ENCODE peak calls at places on chromosome 1, in nine cellular contexts. A, D, Y, B, J, L, C, T and Z are unnamed samples.

GRCh38 chr1:79501153-79501552 is 494.6 kb upstream of the ADGRL4 start:
- DNase-seq in D (no peak), L (no peak), Y (no peak), B (no peak), T (no peak), A (no peak), C (no peak), J (no peak), Z (no peak)

GRCh38 chr1:53065391-53065790 is 3.4 kb downstream of the PODN start:
- DNase-seq in J (no peak), A (peak; percentile 6), B (no peak), C (no peak), L (no peak), T (no peak), D (no peak), Y (no peak), Z (no peak)

GRCh38 chr1:194570449-194570848 is 1384.0 kb upstream of the B3GALT2 start:
- DNase-seq in L (no peak), J (no peak), D (no peak), B (no peak), T (no peak), A (no peak), Y (no peak), C (no peak), Z (peak; percentile 0)

GRCh38 chr1:59903136-59903754 is 23.3 kb downstream of the CYP2J2 start:
- DNase-seq in L (peak; percentile 8), J (peak; percentile 33), A (no peak), B (peak; percentile 36), Y (peak; percentile 20), C (peak; percentile 31), T (no peak), D (peak; percentile 21), Z (no peak)

GRCh38 chr1:155008015-155008941 is 5.7 kb downstream of the ZBTB7B start:
- DNase-seq in Y (no peak), J (no peak), B (no peak), D (peak; percentile 59), L (no peak), A (no peak), T (no peak), C (peak; percentile 78), Z (no peak)

GRCh38 chr1:59007820-59008598 is 224.2 kb upstream of the JUN start:
- DNase-seq in A (no peak), L (no peak), Y (no peak), D (no peak), C (no peak), J (no peak), B (no peak), T (no peak), Z (no peak)

GRCh38 chr1:151716771-151717631 is at the start of gene CELF3:
- DNase-seq in L (peak; percentile 11), B (peak; percentile 97), D (no peak), J (peak; percentile 98), A (no peak), T (no peak), C (peak; percentile 18), Y (no peak), Z (no peak)

GRCh38 chr1:169584483-169585144 is 1.7 kb downstream of the F5 start:
- DNase-seq in A (no peak), T (no peak), C (peak; percentile 35), J (no peak), Y (no peak), B (no peak), D (no peak), L (no peak), Z (no peak)

GRCh38 chr1:106608836-106609235 is 447.6 kb upstream of the PRMT6 start:
- DNase-seq in T (no peak), A (no peak), J (no peak), D (no peak), C (no peak), Y (no peak), B (no peak), L (no peak), Z (no peak)

GRCh38 chr1:50949286-50949982 is 10.6 kb downstream of the FAF1 start:
- DNase-seq in C (peak; percentile 79), J (no peak), D (no peak), B (no peak), A (no peak), Y (no peak), L (no peak), T (no peak), Z (no peak)

GRCh38 chr1:17795081-17795809 is 40.1 kb downstream of the ACTL8 start:
- DNase-seq in A (peak; percentile 21), Y (no peak), T (no peak), B (no peak), L (no peak), J (no peak), C (no peak), D (no peak), Z (no peak)

GRCh38 chr1:58881471-58881994 is 97.7 kb upstream of the JUN start:
- DNase-seq in T (no peak), A (peak; percentile 71), L (peak; percentile 86), J (no peak), D (peak; percentile 15), B (no peak), C (peak; percentile 79), Y (no peak), Z (peak; percentile 71)

GRCh38 chr1:206582537-206583460 is 29.5 kb downstream of the EIF2D start:
- DNase-seq in L (no peak), J (no peak), C (no peak), B (no peak), D (no peak), T (no peak), Y (no peak), A (no peak), Z (no peak)

GRCh38 chr1:160778976-160779375 is 17.0 kb upstream of the LY9 start:
- DNase-seq in B (no peak), C (no peak), A (no peak), L (no peak), D (no peak), J (no peak), Y (no peak), T (no peak), Z (no peak)

GRCh38 chr1:7528386-7529031 is 242.6 kb upstream of the VAMP3 start:
- DNase-seq in T (no peak), L (peak; percentile 51), D (no peak), A (no peak), J (no peak), Y (peak; percentile 14), B (no peak), C (no peak), Z (no peak)

GRCh38 chr1:119648620-119649004 is 546 bp upstream of the ZNF697 start:
- DNase-seq in B (no peak), L (no peak), Y (no peak), T (no peak), J (no peak), A (no peak), D (no peak), C (no peak), Z (no peak)

GRCh38 chr1:223337174-223337869 is 26.7 kb downstream of the SUSD4 start:
- DNase-seq in J (no peak), C (no peak), A (no peak), D (no peak), Y (no peak), B (no peak), T (no peak), L (no peak), Z (no peak)

GRCh38 chr1:1281533-1282321 is 1.5 kb downstream of the SCNN1D start:
- DNase-seq in T (no peak), D (no peak), B (no peak), Y (peak; percentile 57), J (peak; percentile 22), A (peak; percentile 86), L (peak; percentile 65), C (no peak), Z (peak; percentile 82)

GRCh38 chr1:178664278-178664677 is 60.8 kb upstream of the RALGPS2 start:
- DNase-seq in C (peak; percentile 49), J (no peak), T (no peak), D (peak; percentile 32), Y (no peak), L (no peak), A (no peak), B (no peak), Z (no peak)

GRCh38 chr1:15384301-15384901 is 25.3 kb upstream of the EFHD2 start:
- DNase-seq in J (no peak), D (no peak), Y (no peak), T (no peak), C (peak; percentile 20), B (no peak), A (no peak), L (no peak), Z (no peak)

GRCh38 chr1:84851839-84852238 is 41.2 kb downstream of the LPAR3 start:
- DNase-seq in T (no peak), Y (peak; percentile 77), J (no peak), B (no peak), C (no peak), D (no peak), L (peak; percentile 92), A (no peak), Z (peak; percentile 91)

GRCh38 chr1:119816407-119816806 is 5.1 kb upstream of the REG4 start:
- DNase-seq in L (peak; percentile 58), C (peak; percentile 4), B (no peak), Y (peak; percentile 6), D (no peak), T (no peak), J (no peak), A (peak; percentile 34), Z (peak; percentile 44)

GRCh38 chr1:47895436-47895835 is 101.7 kb downstream of the TRABD2B start:
- DNase-seq in A (no peak), B (no peak), D (no peak), Y (no peak), T (no peak), C (no peak), L (no peak), J (no peak), Z (no peak)

GRCh38 chr1:41642922-41643321 is 158.4 kb upstream of the EDN2 start:
- DNase-seq in A (no peak), T (no peak), J (no peak), L (no peak), Y (no peak), B (no peak), D (no peak), C (no peak), Z (no peak)

GRCh38 chr1:21823206-21823979 is 11.3 kb downstream of the LDLRAD2 start:
- DNase-seq in T (no peak), J (no peak), L (no peak), A (no peak), C (peak; percentile 78), Y (no peak), B (no peak), D (no peak), Z (no peak)

GRCh38 chr1:109133815-109134214 is 19.9 kb downstream of the ELAPOR1 start:
- DNase-seq in A (no peak), D (no peak), J (peak; percentile 43), L (no peak), T (no peak), B (no peak), C (peak; percentile 79), Y (no peak), Z (no peak)

GRCh38 chr1:174364996-174365760 is 82.6 kb upstream of the GPR52 start:
- DNase-seq in T (no peak), J (no peak), D (no peak), B (no peak), A (no peak), C (peak; percentile 3), Y (no peak), L (no peak), Z (no peak)

GRCh38 chr1:176559474-176560390 is 96.8 kb downstream of the PAPPA2 start:
- DNase-seq in B (peak; percentile 26), J (peak; percentile 71), A (peak; percentile 32), C (peak; percentile 63), D (peak; percentile 2), Y (peak; percentile 9), L (peak; percentile 59), T (peak; percentile 51), Z (peak; percentile 19)

GRCh38 chr1:209094384-209094783 is 489.1 kb upstream of the CAMK1G start:
- DNase-seq in D (no peak), A (no peak), C (no peak), L (no peak), Y (no peak), B (no peak), T (no peak), J (no peak), Z (no peak)

GRCh38 chr1:2956571-2956970 is 64.7 kb upstream of the ACTRT2 start:
- DNase-seq in D (no peak), B (no peak), A (no peak), C (no peak), L (no peak), Y (no peak), T (no peak), J (no peak), Z (no peak)